ENCODE peak calls at places on chromosomes 6 and 20, in five cellular contexts. Z, K, H, T and O are unnamed samples.

GRCh38 chr6:17470953-17471335 is 77.5 kb downstream of the CAP2 start:
- DNase-seq in K (no peak), Z (no peak), H (no peak), T (peak), O (no peak)

GRCh38 chr6:31734703-31735500 is 1.4 kb downstream of the CLIC1 start:
- DNase-seq in T (peak), K (peak), H (no peak), Z (peak), O (no peak)

GRCh38 chr6:26223213-26223612 is 136.0 kb downstream of the HFE start:
- DNase-seq in H (no peak), K (no peak), T (no peak), Z (no peak), O (no peak)

GRCh38 chr6:55443238-55444134 is 116.2 kb downstream of the GFRAL start:
- DNase-seq in Z (no peak), T (no peak), H (no peak), K (no peak), O (no peak)

GRCh38 chr6:36623547-36624459 is 29.6 kb downstream of the SRSF3 start:
- DNase-seq in T (peak), Z (peak), K (peak), H (no peak), O (no peak)

GRCh38 chr20:51420111-51420510 is 122.4 kb downstream of the NFATC2 start:
- DNase-seq in Z (no peak), K (no peak), T (no peak), H (no peak), O (no peak)

GRCh38 chr6:53273356-53273755 is 75.4 kb downstream of the ELOVL5 start:
- DNase-seq in Z (no peak), K (no peak), H (no peak), T (no peak), O (no peak)

GRCh38 chr20:49685161-49685601 is 28.5 kb downstream of the B4GALT5 start:
- DNase-seq in T (no peak), H (no peak), Z (no peak), K (no peak), O (no peak)

GRCh38 chr6:148617522-148617921 is 129.3 kb upstream of the UST start:
- DNase-seq in T (no peak), Z (no peak), H (no peak), K (no peak), O (no peak)

GRCh38 chr20:56391037-56391436 is 978 bp downstream of the AURKA start:
- DNase-seq in T (no peak), Z (no peak), H (no peak), K (no peak), O (no peak)

GRCh38 chr6:169724554-169725269 is 412 bp upstream of the PHF10 start:
- DNase-seq in H (no peak), K (peak), T (peak), Z (peak), O (no peak)

GRCh38 chr6:142925575-142926110 is 19.3 kb downstream of the HIVEP2 start:
- DNase-seq in H (no peak), K (no peak), T (peak), Z (no peak), O (no peak)

GRCh38 chr6:25341923-25342619 is 62.9 kb downstream of the CARMIL1 start:
- DNase-seq in H (no peak), K (no peak), T (no peak), Z (no peak), O (no peak)

GRCh38 chr20:44720617-44720993 is 5.4 kb downstream of the CCN5 start:
- DNase-seq in K (no peak), T (peak), Z (no peak), H (no peak), O (no peak)

GRCh38 chr6:137332637-137333228 is 113.5 kb upstream of the IFNGR1 start:
- DNase-seq in T (no peak), H (no peak), Z (no peak), K (no peak), O (no peak)

GRCh38 chr20:1001116-1001515 is 995 bp downstream of the RSPO4 start:
- DNase-seq in T (no peak), H (no peak), K (no peak), Z (no peak), O (no peak)

GRCh38 chr20:13401596-13401995 is 180.5 kb downstream of the ISM1 start:
- DNase-seq in Z (no peak), K (no peak), H (no peak), T (no peak), O (no peak)

GRCh38 chr6:31065556-31065955 is 46.8 kb downstream of the C6orf15 start:
- DNase-seq in Z (no peak), K (no peak), T (no peak), H (no peak), O (no peak)

GRCh38 chr6:56489559-56489958 is 153.1 kb downstream of the DST start:
- DNase-seq in T (no peak), H (no peak), K (no peak), Z (no peak), O (no peak)

GRCh38 chr6:166046232-166046631 is 121.4 kb downstream of the TBXT start:
- DNase-seq in Z (no peak), T (no peak), H (peak), K (no peak), O (peak)

GRCh38 chr6:47787620-47788497 is 6.0 kb downstream of the OPN5 start:
- DNase-seq in Z (peak), K (peak), T (peak), H (peak), O (no peak)

GRCh38 chr6:21321076-21321475 is 272.5 kb upstream of the SOX4 start:
- DNase-seq in H (no peak), T (no peak), Z (no peak), K (no peak), O (no peak)

GRCh38 chr20:38131588-38132121 is 33.4 kb downstream of the TGM2 start:
- DNase-seq in Z (no peak), H (no peak), T (no peak), K (no peak), O (no peak)

GRCh38 chr6:31736768-31737314 is 511 bp upstream of the CLIC1 start:
- DNase-seq in Z (no peak), K (no peak), T (no peak), H (no peak), O (no peak)

GRCh38 chr6:132812756-132813172 is 1.6 kb upstream of the RPS12 start:
- DNase-seq in T (no peak), H (no peak), K (no peak), Z (no peak), O (no peak)

GRCh38 chr20:18719426-18719825 is 94.2 kb upstream of the SCP2D1 start:
- DNase-seq in K (no peak), H (peak), Z (no peak), T (no peak), O (no peak)

GRCh38 chr6:4732691-4733315 is 43.4 kb upstream of the CDYL start:
- DNase-seq in Z (peak), H (peak), T (peak), K (peak), O (peak)

GRCh38 chr6:130365166-130366010 is 429 bp upstream of the TMEM200A start:
- DNase-seq in K (peak), Z (peak), H (no peak), T (peak), O (no peak)

GRCh38 chr6:7140631-7141366 is 33.0 kb downstream of the RREB1 start:
- DNase-seq in K (peak), T (peak), H (no peak), Z (peak), O (no peak)

GRCh38 chr6:113591896-113592827 is 265.0 kb upstream of the MARCKS start:
- DNase-seq in H (no peak), Z (no peak), T (peak), K (no peak), O (peak)

GRCh38 chr6:47000842-47001241 is 41.3 kb downstream of the ADGRF1 start:
- DNase-seq in K (no peak), H (no peak), Z (no peak), T (no peak), O (no peak)

GRCh38 chr20:51731771-51732453 is 36.3 kb downstream of the ATP9A start:
- DNase-seq in H (no peak), K (no peak), T (no peak), Z (no peak), O (no peak)

GRCh38 chr6:127243501-127243900 is 23.2 kb upstream of the RNF146 start:
- DNase-seq in T (no peak), K (no peak), Z (no peak), H (no peak), O (no peak)

GRCh38 chr6:31308050-31308844 is 36.4 kb upstream of the HLA-C start:
- DNase-seq in T (no peak), K (no peak), Z (peak), H (no peak), O (no peak)

GRCh38 chr6:26556263-26557070 is 18.3 kb downstream of the HMGN4 start:
- DNase-seq in T (peak), Z (no peak), K (peak), H (peak), O (no peak)

GRCh38 chr6:168039301-168039700 is 39.7 kb downstream of the FRMD1 start:
- DNase-seq in T (no peak), K (no peak), H (no peak), Z (no peak), O (no peak)

GRCh38 chr6:22432060-22432459 is 135.2 kb upstream of the PRL start:
- DNase-seq in T (no peak), H (no peak), K (no peak), Z (no peak), O (no peak)